ENCODE peak calls at places on chromosomes 2 and 18, in four cellular contexts. S, B, Z and E are unnamed samples.

GRCh38 chr2:27191107-27191829 is 20.6 kb upstream of the ATRAID start:
- DNase-seq in S (no peak), B (no peak), Z (peak), E (peak)

GRCh38 chr18:59900222-59901128 is 679 bp downstream of the PMAIP1 start:
- DNase-seq in Z (no peak), B (no peak), S (no peak), E (no peak)

GRCh38 chr18:75209129-75209951 is at the start of gene PTGR3:
- DNase-seq in B (peak), S (no peak), Z (peak), E (peak)

GRCh38 chr2:7098816-7099215 is 181.6 kb downstream of the RNF144A start:
- DNase-seq in S (no peak), Z (no peak), B (no peak), E (no peak)

GRCh38 chr2:9832586-9832985 is 10.7 kb upstream of the TAF1B start:
- DNase-seq in Z (no peak), S (no peak), B (no peak), E (no peak)

GRCh38 chr2:135245055-135245454 is 193.0 kb downstream of the RAB3GAP1 start:
- DNase-seq in Z (peak), B (no peak), S (no peak), E (no peak)

GRCh38 chr18:44826418-44827259 is 146.0 kb downstream of the SETBP1 start:
- DNase-seq in Z (no peak), B (no peak), S (no peak), E (peak)

GRCh38 chr2:127047716-127048617 is 59.0 kb downstream of the BIN1 start:
- DNase-seq in Z (no peak), B (no peak), S (no peak), E (no peak)

GRCh38 chr2:215793747-215794595 is 219.4 kb downstream of the MREG start:
- DNase-seq in B (peak), S (no peak), Z (peak), E (no peak)

GRCh38 chr2:128261245-128262128 is 57.2 kb downstream of the HS6ST1 start:
- DNase-seq in B (no peak), S (no peak), Z (no peak), E (no peak)

GRCh38 chr2:126637393-126637792 is 18.6 kb upstream of the GYPC start:
- DNase-seq in S (no peak), Z (no peak), B (no peak), E (no peak)

GRCh38 chr2:39632871-39633270 is 32.8 kb upstream of the TMEM178A start:
- DNase-seq in S (no peak), B (no peak), Z (no peak), E (no peak)

GRCh38 chr2:39024833-39025232 is 96.0 kb downstream of the SOS1 start:
- DNase-seq in S (no peak), Z (no peak), B (no peak), E (no peak)

GRCh38 chr2:85577386-85578242 is at the start of gene VAMP8:
- DNase-seq in S (peak), B (no peak), Z (peak), E (no peak)

GRCh38 chr2:122138561-122138960 is 383.1 kb downstream of the TSN start:
- DNase-seq in S (no peak), B (no peak), Z (no peak), E (no peak)

GRCh38 chr18:29560270-29560669 is 1383.3 kb upstream of the CDH2 start:
- DNase-seq in Z (no peak), B (peak), S (no peak), E (no peak)

GRCh38 chr2:235577404-235578330 is 83.8 kb downstream of the AGAP1 start:
- DNase-seq in B (no peak), Z (peak), S (no peak), E (no peak)

GRCh38 chr2:174781298-174781697 is 17.0 kb upstream of the CHRNA1 start:
- DNase-seq in S (no peak), Z (no peak), B (no peak), E (no peak)

GRCh38 chr18:26655614-26656400 is 107.5 kb upstream of the KCTD1 start:
- DNase-seq in S (no peak), Z (no peak), B (no peak), E (no peak)

GRCh38 chr18:56825312-56825711 is 174.2 kb downstream of the WDR7 start:
- DNase-seq in B (no peak), Z (no peak), S (no peak), E (no peak)

GRCh38 chr2:12110074-12110473 is 363.6 kb downstream of the LPIN1 start:
- DNase-seq in B (no peak), Z (no peak), S (no peak), E (no peak)

GRCh38 chr2:232817756-232818155 is 41.4 kb upstream of the KCNJ13 start:
- DNase-seq in Z (no peak), B (no peak), S (no peak), E (no peak)

GRCh38 chr2:27860111-27860510 is 30.1 kb downstream of the RBKS start:
- DNase-seq in S (no peak), Z (no peak), B (no peak), E (no peak)

GRCh38 chr2:144519934-144520717 is at the start of gene ZEB2:
- DNase-seq in Z (peak), S (no peak), B (no peak), E (no peak)

GRCh38 chr2:221465776-221466175 is 106.3 kb downstream of the EPHA4 start:
- DNase-seq in B (peak), S (no peak), Z (no peak), E (no peak)

DNA sequence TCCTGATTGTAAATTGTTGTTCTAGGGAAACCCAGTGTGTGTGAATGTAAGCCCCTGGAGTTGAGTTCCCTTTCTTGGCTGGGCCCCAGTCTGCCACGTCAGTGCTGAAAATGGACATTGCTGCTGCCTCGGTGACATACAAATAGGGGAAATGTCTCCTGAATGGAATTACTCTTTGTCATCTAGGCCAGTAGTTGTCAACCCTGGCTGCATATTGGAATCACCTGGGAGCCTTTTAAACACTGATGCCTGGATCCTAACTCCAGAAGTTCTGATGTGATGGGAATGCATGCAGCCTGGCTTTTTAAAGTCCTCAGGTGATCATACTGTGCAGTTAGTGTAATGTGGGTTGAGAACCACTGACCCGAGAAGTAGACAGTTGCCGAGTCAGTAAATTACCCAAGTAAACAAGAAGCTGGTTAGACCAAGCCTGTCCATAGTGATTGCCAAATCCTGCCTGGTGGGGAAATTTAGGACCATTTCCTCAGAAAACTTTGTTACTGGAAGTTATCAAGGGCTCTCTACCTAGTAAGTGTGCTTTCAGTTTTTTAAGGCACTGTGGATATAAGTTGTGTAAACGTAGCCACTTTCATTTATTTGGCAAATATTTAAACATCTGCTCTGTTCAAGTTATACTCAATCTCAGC is 27.6 kb upstream of the IL1R1 start:
- DNase-seq in B (no peak), S (no peak), Z (peak), E (no peak)
- TF ChIP-seq ZNF274 in B (no peak), S (no peak), Z (no peak), E (no peak)

GRCh38 chr2:95269036-95269680 is 5.1 kb upstream of the PROM2 start:
- DNase-seq in Z (no peak), B (no peak), S (no peak), E (no peak)
- TF ChIP-seq SUZ12 in Z (no peak), B (no peak), S (no peak), E (no peak)

GRCh38 chr2:199940373-199940772 is 14.9 kb downstream of the TYW5 start:
- DNase-seq in Z (peak), S (no peak), B (no peak), E (no peak)
- TF ChIP-seq YY1 in Z (no peak), S (no peak), B (no peak), E (no peak)

GRCh38 chr2:64288321-64288931 is 144.2 kb upstream of the PELI1 start:
- DNase-seq in S (no peak), Z (no peak), B (no peak), E (no peak)
- TF ChIP-seq ZNF274 in S (no peak), Z (no peak), B (no peak), E (no peak)

DNA sequence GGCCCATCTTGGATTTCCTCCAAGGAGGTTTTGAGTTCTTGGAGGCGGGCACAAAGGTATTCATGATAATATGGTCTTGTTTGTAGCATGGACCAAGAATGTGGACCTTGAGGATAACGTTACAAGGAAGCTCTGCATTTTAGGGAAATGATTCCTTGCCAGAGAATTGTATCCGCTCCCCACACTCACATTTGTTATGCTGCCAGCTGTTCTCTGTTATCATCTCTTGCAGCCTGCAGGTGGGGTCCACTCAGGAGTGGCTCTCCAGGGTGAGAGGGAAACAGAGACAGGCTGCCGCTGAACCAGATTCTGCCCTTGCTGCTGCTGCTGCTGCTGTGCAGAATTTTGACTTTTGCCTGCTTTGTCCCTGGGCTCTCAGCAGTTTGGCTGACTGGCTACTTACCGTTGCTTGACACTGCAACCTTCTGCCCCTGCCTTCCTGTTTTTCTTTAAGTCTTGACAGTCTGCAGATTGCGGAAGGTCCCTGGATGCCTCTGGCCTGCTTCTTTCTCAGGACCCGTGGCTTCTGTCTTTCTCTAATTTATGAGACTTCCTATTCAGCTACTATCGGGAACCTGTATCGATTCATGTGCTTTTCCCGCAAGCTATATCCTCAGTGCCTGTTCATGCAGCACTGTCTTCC is 122.3 kb upstream of the DOCK10 start:
- DNase-seq in S (no peak), B (no peak), Z (no peak), E (no peak)
- TF ChIP-seq SUZ12 in S (no peak), B (no peak), Z (no peak), E (no peak)

GRCh38 chr2:238379096-238379810 is 47.5 kb upstream of the ASB1 start:
- DNase-seq in S (no peak), Z (no peak), B (no peak), E (no peak)

GRCh38 chr2:238382381-238382781 is 44.3 kb upstream of the ASB1 start:
- DNase-seq in Z (no peak), S (no peak), B (no peak), E (no peak)

GRCh38 chr2:238381341-238382130 is 45.2 kb upstream of the ASB1 start:
- DNase-seq in S (no peak), Z (no peak), B (no peak), E (no peak)

GRCh38 chr2:238380336-238380735 is 46.4 kb upstream of the ASB1 start:
- DNase-seq in B (no peak), S (no peak), Z (no peak), E (no peak)

GRCh38 chr2:238380785-238381184 is 45.9 kb upstream of the ASB1 start:
- DNase-seq in B (no peak), S (no peak), Z (no peak), E (no peak)
- TF ChIP-seq YY1 in B (no peak), S (no peak), Z (no peak), E (no peak)

GRCh38 chr2:35391736-35392442 is 963.7 kb upstream of the CRIM1 start:
- DNase-seq in Z (no peak), B (no peak), S (no peak), E (no peak)
- TF ChIP-seq ZNF274 in Z (no peak), B (no peak), S (no peak), E (no peak)

GRCh38 chr2:161030260-161031063 is 129.8 kb upstream of the TANK start:
- DNase-seq in B (no peak), S (no peak), Z (peak), E (no peak)
- TF ChIP-seq SUZ12 in B (no peak), S (no peak), Z (no peak), E (no peak)